ENCODE peak calls at places on chromosomes 11 and 22, in nine cellular contexts. I is HS-5; C is dermis microvascular lymphatic vessel endothelial cell; N is GM06990; R is choroid plexus epithelial cell; A is stimulated activated CD4-positive, alpha-beta T cell treated with anti-CD3 and anti-CD28 coated beads, Interleukin-4, amount 100 ng/mL, for 1 hour; G is ureter; B is cardiac fibroblast; X is DMS53. D is an unnamed sample.
A peak's percentile ranks its signal among the peaks of the same experiment; 100 is the strongest.

GRCh38 chr22:49208768-49209252 is 618.9 kb downstream of the BRD1 start:
- DNase-seq in I (no peak), C (no peak), N (no peak), R (no peak), A (no peak), G (peak; percentile 26), B (no peak), X (no peak), D (no peak)

GRCh38 chr11:100640646-100641045 is 46.4 kb upstream of the ARHGAP42 start:
- DNase-seq in I (no peak), C (no peak), N (no peak), R (peak; percentile 57), A (no peak), G (no peak), B (no peak), X (no peak), D (no peak)

GRCh38 chr11:8719260-8720190 is 36.9 kb downstream of the RPL27A start:
- DNase-seq in I (peak; percentile 96), C (peak; percentile 75), N (no peak), R (peak; percentile 78), A (no peak), G (peak; percentile 79), B (peak; percentile 86), X (no peak), D (peak; percentile 82)

GRCh38 chr22:36934940-36935610 is 21.6 kb downstream of the CSF2RB start:
- DNase-seq in I (no peak), C (no peak), N (no peak), R (no peak), A (no peak), G (no peak), B (no peak), X (no peak), D (no peak)

GRCh38 chr11:103530257-103530656 is 421.0 kb downstream of the DYNC2H1 start:
- DNase-seq in I (no peak), C (peak; percentile 39), N (no peak), R (peak; percentile 24), A (no peak), G (no peak), B (peak; percentile 43), X (no peak), D (peak; percentile 59)

GRCh38 chr22:49179886-49180682 is 647.6 kb downstream of the BRD1 start:
- DNase-seq in I (no peak), C (no peak), N (no peak), R (no peak), A (no peak), G (no peak), B (no peak), X (no peak), D (no peak)

GRCh38 chr11:114604179-114604813 is 8.7 kb upstream of the NXPE4 start:
- DNase-seq in I (no peak), C (no peak), N (no peak), R (no peak), A (no peak), G (no peak), B (no peak), X (no peak), D (no peak)

GRCh38 chr22:35970601-35971417 is 57.8 kb downstream of the RBFOX2 start:
- DNase-seq in I (no peak), C (no peak), N (no peak), R (no peak), A (no peak), G (no peak), B (no peak), X (peak; percentile 3), D (no peak)

GRCh38 chr11:83681944-83682644 is 395.9 kb upstream of the CCDC90B start:
- DNase-seq in I (no peak), C (no peak), N (no peak), R (no peak), A (no peak), G (no peak), B (no peak), X (no peak), D (no peak)